ENCODE peak calls at places on chromosomes 12 and 14, in four cellular contexts. One of them, this sample, is unnamed.
A peak's percentile ranks its signal among the peaks of the same experiment; 100 is the strongest.

GRCh38 chr12:85405781-85406522 is 125.9 kb downstream of the ALX1 start:
- DNase-seq in left lung: no peak
- DNase-seq in ovary: no peak
- DNase-seq in OCI-LY7: no peak
- DNase-seq in this sample: no peak

GRCh38 chr12:65881348-65881961 is 57.2 kb downstream of the HMGA2 start:
- DNase-seq in ovary: peak; percentile 55
- DNase-seq in left lung: peak; percentile 43
- DNase-seq in OCI-LY7: no peak
- DNase-seq in this sample: peak; percentile 41

GRCh38 chr12:80648866-80649265 is 58.6 kb upstream of the MYF6 start:
- DNase-seq in ovary: no peak
- DNase-seq in left lung: no peak
- DNase-seq in OCI-LY7: no peak
- DNase-seq in this sample: no peak

GRCh38 chr14:106665814-106666213 is 1139.4 kb downstream of the TMEM121 start:
- DNase-seq in ovary: no peak
- DNase-seq in OCI-LY7: no peak
- DNase-seq in left lung: no peak
- DNase-seq in this sample: no peak

GRCh38 chr14:103854822-103855733 is 7.7 kb upstream of the PPP1R13B start:
- DNase-seq in ovary: peak; percentile 46
- DNase-seq in OCI-LY7: no peak
- DNase-seq in left lung: peak; percentile 65
- DNase-seq in this sample: peak; percentile 28

GRCh38 chr14:97602438-97603117 is 805.4 kb downstream of the VRK1 start:
- DNase-seq in OCI-LY7: no peak
- DNase-seq in left lung: no peak
- DNase-seq in ovary: no peak
- DNase-seq in this sample: no peak

GRCh38 chr12:91355150-91356006 is 172.8 kb upstream of the DCN start:
- DNase-seq in left lung: peak; percentile 60
- DNase-seq in OCI-LY7: peak; percentile 50
- DNase-seq in ovary: peak; percentile 81
- DNase-seq in this sample: peak; percentile 57

GRCh38 chr12:95385646-95386045 is 88.3 kb upstream of the METAP2 start:
- DNase-seq in ovary: no peak
- DNase-seq in left lung: no peak
- DNase-seq in OCI-LY7: peak; percentile 51
- DNase-seq in this sample: no peak

GRCh38 chr12:101552277-101552676 is 42.5 kb upstream of the MYBPC1 start:
- DNase-seq in left lung: no peak
- DNase-seq in ovary: no peak
- DNase-seq in OCI-LY7: no peak
- DNase-seq in this sample: peak; percentile 65

GRCh38 chr12:117680311-117680710 is 288.5 kb downstream of the KSR2 start:
- DNase-seq in left lung: no peak
- DNase-seq in OCI-LY7: no peak
- DNase-seq in ovary: no peak
- DNase-seq in this sample: no peak

GRCh38 chr14:41922014-41922413 is 315.3 kb downstream of the LRFN5 start:
- DNase-seq in OCI-LY7: no peak
- DNase-seq in left lung: no peak
- DNase-seq in ovary: no peak
- DNase-seq in this sample: no peak

GRCh38 chr12:22282283-22282682 is 52.2 kb downstream of the ST8SIA1 start:
- DNase-seq in OCI-LY7: no peak
- DNase-seq in left lung: no peak
- DNase-seq in ovary: no peak
- DNase-seq in this sample: no peak

GRCh38 chr14:67319142-67319541 is 40.5 kb downstream of the ATP6V1D start:
- DNase-seq in left lung: no peak
- DNase-seq in OCI-LY7: no peak
- DNase-seq in ovary: no peak
- DNase-seq in this sample: no peak

GRCh38 chr14:28785096-28785952 is 18.7 kb downstream of the FOXG1 start:
- DNase-seq in OCI-LY7: no peak
- DNase-seq in ovary: no peak
- DNase-seq in left lung: no peak
- DNase-seq in this sample: no peak

GRCh38 chr12:14950982-14951746 is 10.2 kb downstream of the ARHGDIB start:
- DNase-seq in OCI-LY7: no peak
- DNase-seq in ovary: no peak
- DNase-seq in left lung: no peak
- DNase-seq in this sample: no peak

GRCh38 chr14:73462078-73462715 is 3.9 kb upstream of the NUMB start:
- DNase-seq in ovary: peak; percentile 55
- DNase-seq in OCI-LY7: no peak
- DNase-seq in left lung: peak; percentile 76
- DNase-seq in this sample: no peak
- H3K27ac ChIP-seq in ovary: peak overlapping the region; percentile 21
- H3K27ac ChIP-seq in OCI-LY7: no peak overlapping the region
- H3K27ac ChIP-seq in left lung: peak overlapping the region; percentile 91
- H3K27ac ChIP-seq in this sample: peak overlapping the region; percentile 43

DNA sequence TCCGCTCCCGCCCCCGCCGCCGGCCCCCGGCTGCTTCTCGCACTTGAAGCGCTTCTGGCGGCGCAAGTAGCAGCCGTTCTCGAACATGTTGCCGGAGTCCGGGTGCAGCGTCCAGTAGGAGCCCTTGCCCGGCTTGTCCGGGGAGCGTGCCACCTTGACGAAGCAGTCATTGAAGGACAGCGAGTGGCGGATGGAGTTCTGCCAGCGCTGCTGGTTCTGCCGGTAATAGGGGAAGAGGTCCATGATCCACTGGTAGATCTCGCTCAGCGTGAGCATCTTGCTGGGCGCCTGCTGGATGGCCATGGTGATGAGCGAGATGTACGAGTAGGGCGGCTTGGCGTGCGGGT is 3.1 kb downstream of the FOXA1 start:
- DNase-seq in left lung: no peak
- DNase-seq in OCI-LY7: no peak
- DNase-seq in ovary: no peak
- DNase-seq in this sample: no peak
- TF ChIP-seq CTCF in left lung: no peak
- TF ChIP-seq CTCF in OCI-LY7: no peak
- TF ChIP-seq CTCF in ovary: no peak
- TF ChIP-seq CTCF in this sample: no peak

DNA sequence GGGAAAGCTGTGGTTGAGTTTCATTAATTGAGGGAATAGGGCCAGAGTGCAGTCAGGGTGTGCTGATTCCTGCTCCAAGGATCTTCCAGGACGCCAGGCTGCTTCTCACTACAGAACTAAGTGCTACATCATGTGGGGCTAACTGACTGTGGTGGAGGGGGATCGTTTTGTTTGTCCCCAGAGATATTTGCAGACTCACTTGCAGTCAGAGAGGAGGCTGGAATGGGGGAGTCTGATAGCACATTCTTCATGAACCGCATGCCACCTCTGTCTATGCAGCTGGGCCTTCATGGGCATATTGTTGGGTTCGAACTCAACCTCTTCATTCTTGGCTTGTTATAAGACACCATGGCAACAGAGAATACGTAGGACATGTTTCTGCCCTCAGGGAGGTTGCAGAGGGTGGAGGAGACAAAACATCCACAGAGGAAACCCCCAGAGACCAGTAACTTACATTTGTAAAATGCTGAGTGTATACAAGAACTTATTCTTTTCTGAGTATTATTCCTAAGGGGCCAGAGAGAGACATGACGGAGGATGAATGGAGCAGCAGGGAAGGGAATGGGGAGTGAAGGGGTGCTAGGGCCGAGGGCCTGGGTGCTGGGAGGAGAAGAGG is 13.0 kb downstream of the KRT7 start:
- DNase-seq in ovary: no peak
- DNase-seq in left lung: no peak
- DNase-seq in OCI-LY7: no peak
- DNase-seq in this sample: peak; percentile 5
- H3K4me1 ChIP-seq in ovary: peaks cover 7% of the 10 kb centered on the region
- H3K4me1 ChIP-seq in left lung: peaks cover 31% of the 10 kb centered on the region
- H3K4me1 ChIP-seq in OCI-LY7: no peaks in the 10 kb centered on the region
- H3K4me1 ChIP-seq in this sample: peaks cover 43% of the 10 kb centered on the region

GRCh38 chr12:120060196-120060595 is 56.4 kb downstream of the RAB35 start:
- DNase-seq in ovary: no peak
- DNase-seq in left lung: no peak
- DNase-seq in OCI-LY7: no peak
- DNase-seq in this sample: no peak
- H3K27ac ChIP-seq in ovary: no peak overlapping the region
- H3K27ac ChIP-seq in left lung: no peak overlapping the region
- H3K27ac ChIP-seq in OCI-LY7: no peak overlapping the region
- H3K27ac ChIP-seq in this sample: no peak overlapping the region

GRCh38 chr12:24928131-24928530 is 20.8 kb downstream of the BCAT1 start:
- DNase-seq in left lung: no peak
- DNase-seq in ovary: no peak
- DNase-seq in OCI-LY7: no peak
- DNase-seq in this sample: no peak
- TF ChIP-seq CTCF in left lung: no peak
- TF ChIP-seq CTCF in ovary: no peak
- TF ChIP-seq CTCF in OCI-LY7: no peak
- TF ChIP-seq CTCF in this sample: no peak

GRCh38 chr14:69695664-69696527 is 71.0 kb upstream of the SRSF5 start:
- DNase-seq in ovary: peak; percentile 55
- DNase-seq in left lung: no peak
- DNase-seq in OCI-LY7: peak; percentile 54
- DNase-seq in this sample: peak; percentile 52

GRCh38 chr14:69699743-69700309 is 67.1 kb upstream of the SRSF5 start:
- DNase-seq in left lung: no peak
- DNase-seq in OCI-LY7: no peak
- DNase-seq in ovary: no peak
- DNase-seq in this sample: no peak

GRCh38 chr14:69700609-69701008 is 66.3 kb upstream of the SRSF5 start:
- DNase-seq in OCI-LY7: no peak
- DNase-seq in left lung: no peak
- DNase-seq in ovary: no peak
- DNase-seq in this sample: no peak

GRCh38 chr14:69696633-69697557 is 70.0 kb upstream of the SRSF5 start:
- DNase-seq in ovary: no peak
- DNase-seq in left lung: no peak
- DNase-seq in OCI-LY7: no peak
- DNase-seq in this sample: no peak

GRCh38 chr14:69698572-69698971 is 68.4 kb upstream of the SRSF5 start:
- DNase-seq in left lung: no peak
- DNase-seq in OCI-LY7: no peak
- DNase-seq in ovary: no peak
- DNase-seq in this sample: no peak
- H3K4me1 ChIP-seq in left lung: peaks cover 100% of the 10 kb centered on the region
- H3K4me1 ChIP-seq in OCI-LY7: peaks cover 92% of the 10 kb centered on the region
- H3K4me1 ChIP-seq in ovary: peaks cover 30% of the 10 kb centered on the region
- H3K4me1 ChIP-seq in this sample: peaks cover 48% of the 10 kb centered on the region